ENCODE peak calls at places on chromosomes 12 and 14, in six cellular contexts. Z is WERI-Rb-1, Y is AG09309, M is tibial nerve, N is dorsolateral prefrontal cortex, E is upper lobe of right lung. W is an unnamed sample.

GRCh38 chr14:52948039-52948438 is 2.8 kb downstream of the FERMT2 start:
- DNase-seq in Z (no peak), Y (no peak), M (no peak), N (no peak), E (no peak), W (no peak)

GRCh38 chr14:81400202-81400678 is at the start of gene STON2:
- DNase-seq in Z (no peak), Y (peak; percentile 28), M (no peak), N (no peak), E (no peak), W (no peak)

GRCh38 chr12:38142974-38143373 is 173.6 kb upstream of the ALG10B start:
- DNase-seq in Z (no peak), Y (no peak), M (no peak), N (no peak), E (no peak), W (no peak)

GRCh38 chr14:78254911-78255431 is 84.8 kb downstream of the NRXN3 start:
- DNase-seq in Z (no peak), Y (no peak), M (no peak), N (peak; percentile 35), E (no peak), W (no peak)

GRCh38 chr14:74524076-74524812 is 30.7 kb downstream of the ISCA2 start:
- DNase-seq in Z (no peak), Y (no peak), M (no peak), N (no peak), E (no peak), W (no peak)

GRCh38 chr14:104276435-104276834 is 138.0 kb downstream of the KIF26A start:
- DNase-seq in Z (no peak), Y (no peak), M (no peak), N (no peak), E (no peak), W (no peak)

GRCh38 chr14:69687963-69688649 is 76.7 kb downstream of the SUSD6 start:
- DNase-seq in Z (no peak), Y (no peak), M (no peak), N (peak; percentile 47), E (no peak), W (no peak)

GRCh38 chr14:32203928-32204357 is 874 bp upstream of the RNU6-8 start:
- DNase-seq in Z (no peak), Y (no peak), M (no peak), N (no peak), E (no peak), W (no peak)

GRCh38 chr12:22935501-22935900 is 310.5 kb downstream of the ETNK1 start:
- DNase-seq in Z (no peak), Y (no peak), M (no peak), N (no peak), E (no peak), W (no peak)

GRCh38 chr12:49827351-49828099 is 688 bp downstream of the NCKAP5L start:
- DNase-seq in Z (peak; percentile 79), Y (no peak), M (peak; percentile 35), N (peak; percentile 70), E (peak; percentile 85), W (peak; percentile 60)

GRCh38 chr12:116130431-116130830 is 147.1 kb downstream of the MED13L start:
- DNase-seq in Z (no peak), Y (no peak), M (no peak), N (no peak), E (no peak), W (no peak)

GRCh38 chr12:100675432-100675831 is 101.9 kb downstream of the GAS2L3 start:
- DNase-seq in Z (no peak), Y (peak; percentile 5), M (peak; percentile 26), N (peak; percentile 38), E (no peak), W (no peak)

GRCh38 chr14:68670344-68670725 is 122.5 kb downstream of the ZFP36L1 start:
- DNase-seq in Z (no peak), Y (no peak), M (no peak), N (no peak), E (no peak), W (no peak)

GRCh38 chr12:111998015-111998414 is 14.9 kb downstream of the TMEM116 start:
- DNase-seq in Z (no peak), Y (no peak), M (no peak), N (no peak), E (no peak), W (no peak)

GRCh38 chr14:76938092-76938500 is 90.4 kb downstream of the IRF2BPL start:
- DNase-seq in Z (no peak), Y (no peak), M (no peak), N (no peak), E (no peak), W (no peak)

GRCh38 chr12:110074089-110074488 is 25.8 kb upstream of the C12orf76 start:
- DNase-seq in Z (no peak), Y (no peak), M (no peak), N (no peak), E (no peak), W (no peak)

GRCh38 chr12:108180255-108181094 is 51.4 kb downstream of the WSCD2 start:
- DNase-seq in Z (no peak), Y (no peak), M (no peak), N (no peak), E (no peak), W (no peak)

DNA sequence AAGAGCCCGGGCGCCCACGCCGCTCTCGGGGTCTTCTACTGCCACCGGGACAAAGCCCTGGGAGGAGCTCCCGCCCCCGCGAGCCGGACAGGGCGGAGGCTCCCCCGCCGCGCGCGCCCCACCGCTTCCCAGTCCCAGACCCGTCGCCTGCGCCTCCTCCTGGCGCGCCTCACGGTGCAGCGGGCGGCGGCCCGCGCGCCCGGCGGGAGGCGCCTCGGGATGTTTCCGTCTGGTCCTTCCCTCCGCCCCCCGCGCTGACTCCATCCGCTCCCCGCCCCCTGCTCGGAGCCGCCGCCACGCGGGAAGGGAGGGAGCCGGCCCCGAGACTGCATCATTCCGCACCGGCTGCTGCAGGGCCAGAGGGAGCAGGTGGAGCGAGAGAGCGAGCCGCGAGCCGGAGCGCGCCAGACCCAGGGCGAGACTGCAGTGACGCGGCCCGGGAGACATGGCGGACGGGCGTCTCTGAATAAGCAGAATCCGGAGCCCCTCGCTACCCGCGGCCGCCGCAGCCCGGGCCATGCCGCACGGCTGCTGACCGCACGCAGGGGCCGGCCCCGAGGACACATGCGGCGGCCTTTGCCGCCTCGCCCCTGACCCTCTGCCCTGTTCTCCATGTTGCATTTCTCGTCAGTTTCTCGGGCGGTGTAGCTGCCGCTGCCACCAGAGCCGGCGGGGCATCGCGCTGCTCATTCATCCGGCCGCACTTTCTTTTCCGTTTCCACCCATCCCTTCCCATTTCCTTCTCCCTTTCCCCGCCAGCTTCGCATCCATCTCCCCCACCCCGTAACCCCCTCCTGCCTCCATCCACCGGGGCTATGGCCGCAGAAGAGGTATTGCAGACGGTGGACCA is at the start of gene BICD1:
- DNase-seq in Z (peak; percentile 93), Y (peak; percentile 44), M (peak; percentile 87), N (peak; percentile 92), E (peak; percentile 90), W (peak; percentile 76)
- TF ChIP-seq CTCF in Z (peak; percentile 35), Y (peak; percentile 13), M (peak; percentile 29), N (peak; percentile 50), E (peak; percentile 28), W (peak; percentile 19)

GRCh38 chr14:75577090-75577489 is 1.3 kb upstream of the FLVCR2 start:
- DNase-seq in Z (no peak), Y (no peak), M (no peak), N (no peak), E (no peak), W (no peak)

GRCh38 chr14:75579882-75580281 is 1.5 kb downstream of the FLVCR2 start:
- DNase-seq in Z (no peak), Y (no peak), M (no peak), N (no peak), E (no peak), W (no peak)

GRCh38 chr14:75578099-75578785 is at the start of gene FLVCR2:
- DNase-seq in Z (peak; percentile 64), Y (no peak), M (peak; percentile 76), N (peak; percentile 75), E (peak; percentile 94), W (peak; percentile 27)

GRCh38 chr14:75577724-75578098 is 709 bp upstream of the FLVCR2 start:
- DNase-seq in Z (peak; percentile 83), Y (peak; percentile 27), M (peak; percentile 79), N (peak; percentile 76), E (peak; percentile 92), W (peak; percentile 75)

GRCh38 chr14:75578786-75579781 is 664 bp downstream of the FLVCR2 start:
- DNase-seq in Z (peak; percentile 43), Y (no peak), M (peak; percentile 23), N (no peak), E (peak; percentile 69), W (no peak)
- TF ChIP-seq CTCF in Z (peak; percentile 36), Y (no peak), M (peak; percentile 21), N (no peak), E (peak; percentile 26), W (no peak)

GRCh38 chr14:100078216-100078780 is 13.1 kb downstream of the EVL start:
- DNase-seq in Z (no peak), Y (no peak), M (no peak), N (no peak), E (no peak), W (no peak)

GRCh38 chr14:100079606-100080005 is 14.4 kb downstream of the EVL start:
- DNase-seq in Z (no peak), Y (no peak), M (no peak), N (no peak), E (no peak), W (no peak)

GRCh38 chr14:100080206-100080605 is 15.0 kb downstream of the EVL start:
- DNase-seq in Z (no peak), Y (no peak), M (no peak), N (no peak), E (no peak), W (no peak)

GRCh38 chr14:100077441-100077840 is 12.2 kb downstream of the EVL start:
- DNase-seq in Z (no peak), Y (no peak), M (no peak), N (no peak), E (no peak), W (no peak)

DNA sequence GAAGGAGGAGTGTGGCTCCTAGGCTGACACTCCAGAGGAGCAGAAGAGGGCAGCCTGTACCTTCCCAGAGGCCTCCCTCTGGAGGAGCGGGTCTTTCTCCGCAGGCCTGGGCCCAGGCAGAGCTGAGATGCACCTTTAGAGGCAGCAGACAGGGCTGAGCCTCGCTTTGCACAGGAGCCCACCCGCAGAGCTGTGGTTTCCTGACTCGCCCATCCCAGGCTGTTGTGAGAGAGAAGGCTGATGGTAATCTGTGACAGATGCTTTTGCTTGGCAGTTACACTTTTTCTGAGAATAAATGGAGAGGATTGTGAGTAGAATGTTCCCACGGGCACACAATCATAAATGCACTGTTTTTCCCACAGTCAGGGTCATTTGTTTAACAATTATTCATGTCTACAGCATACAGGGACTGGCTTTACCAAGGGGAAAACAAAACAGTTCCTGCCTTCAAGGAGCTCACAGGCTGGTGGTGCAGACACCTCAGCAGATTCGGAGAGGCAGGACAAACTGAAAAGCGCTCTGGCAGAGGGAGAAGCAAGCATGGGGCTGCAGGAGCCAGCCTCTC is 13.9 kb downstream of the EVL start:
- DNase-seq in Z (peak; percentile 58), Y (peak; percentile 74), M (no peak), N (no peak), E (no peak), W (no peak)
- TF ChIP-seq CTCF in Z (peak; percentile 4), Y (peak; percentile 10), M (no peak), N (no peak), E (no peak), W (no peak)

GRCh38 chr12:81797100-81797499 is 38.0 kb upstream of the PPFIA2 start:
- DNase-seq in Z (no peak), Y (no peak), M (no peak), N (no peak), E (no peak), W (no peak)
- TF ChIP-seq CTCF in Z (peak; percentile 21), Y (no peak), M (no peak), N (no peak), E (peak; percentile 37), W (peak; percentile 47)

GRCh38 chr12:131850856-131851559 is 22.8 kb downstream of the MMP17 start:
- DNase-seq in Z (no peak), Y (no peak), M (no peak), N (no peak), E (no peak), W (no peak)
- TF ChIP-seq CTCF in Z (peak; percentile 62), Y (peak; percentile 83), M (peak; percentile 19), N (peak; percentile 52), E (no peak), W (no peak)

W was measured in D721Med.